ENCODE peak calls at places on chromosomes 12 and 14, in seven cellular contexts. Y is activated naive CD8-positive, alpha-beta T cell treated with anti-CD3 and anti-CD28 coated beads, Interleukin-2, amount 50 U/mL, for 16 hours; I is progenitor cell of endocrine pancreas; A is effector memory CD8-positive, alpha-beta T cell; M is KG1; P is fibroblast of the conjunctiva; K is effector CD4-positive, alpha-beta T cell. D is an unnamed sample.

GRCh38 chr12:1531654-1532366 is 62.6 kb downstream of the FBXL14 start:
- DNase-seq in Y (no peak), I (no peak), A (no peak), M (no peak), P (no peak), K (no peak), D (no peak)

GRCh38 chr14:92380131-92380530 is 57.2 kb downstream of the SLC24A4 start:
- DNase-seq in Y (no peak), I (no peak), A (no peak), M (no peak), P (no peak), K (no peak), D (no peak)

GRCh38 chr12:54026640-54027441 is 1.4 kb upstream of the HOXC6 start:
- DNase-seq in Y (no peak), I (no peak), A (no peak), M (no peak), P (no peak), K (no peak), D (no peak)

GRCh38 chr14:38721822-38722431 is 381.1 kb downstream of the SEC23A start:
- DNase-seq in Y (no peak), I (peak; percentile 23), A (no peak), M (peak; percentile 31), P (peak; percentile 6), K (no peak), D (peak; percentile 38)

GRCh38 chr14:83885748-83886382 is 1644.1 kb upstream of the FLRT2 start:
- DNase-seq in Y (no peak), I (no peak), A (no peak), M (no peak), P (no peak), K (no peak), D (no peak)

GRCh38 chr12:2891240-2892053 is 756 bp downstream of the TULP3 start:
- DNase-seq in Y (no peak), I (peak; percentile 52), A (no peak), M (no peak), P (peak; percentile 58), K (peak; percentile 20), D (peak; percentile 22)

GRCh38 chr14:22991852-22992251 is 9.5 kb upstream of the AJUBA start:
- DNase-seq in Y (no peak), I (no peak), A (no peak), M (no peak), P (no peak), K (no peak), D (no peak)

GRCh38 chr12:20815573-20815972 is 5.1 kb downstream of the SLCO1B3 start:
- DNase-seq in Y (no peak), I (no peak), A (no peak), M (no peak), P (no peak), K (no peak), D (no peak)

GRCh38 chr12:98998697-98999299 is 353.7 kb downstream of the APAF1 start:
- DNase-seq in Y (no peak), I (no peak), A (no peak), M (no peak), P (peak; percentile 20), K (no peak), D (peak; percentile 54)

GRCh38 chr14:52013984-52014600 is 24.7 kb downstream of the RTRAF start:
- DNase-seq in Y (no peak), I (peak; percentile 17), A (no peak), M (no peak), P (no peak), K (no peak), D (no peak)

GRCh38 chr14:42269234-42269633 is 662.6 kb downstream of the LRFN5 start:
- DNase-seq in Y (no peak), I (no peak), A (no peak), M (no peak), P (no peak), K (no peak), D (no peak)

GRCh38 chr12:111359231-111359913 is 9.5 kb downstream of the PHETA1 start:
- DNase-seq in Y (no peak), I (no peak), A (no peak), M (no peak), P (no peak), K (no peak), D (no peak)

GRCh38 chr12:57614948-57615500 is 3.8 kb downstream of the ARHGEF25 start:
- DNase-seq in Y (no peak), I (no peak), A (no peak), M (no peak), P (no peak), K (no peak), D (no peak)

GRCh38 chr12:39620664-39621658 is 1.4 kb upstream of the ABCD2 start:
- DNase-seq in Y (peak; percentile 29), I (no peak), A (no peak), M (no peak), P (no peak), K (peak; percentile 14), D (peak; percentile 19)

GRCh38 chr12:74624206-74624605 is 86.6 kb downstream of the ATXN7L3B start:
- DNase-seq in Y (no peak), I (no peak), A (no peak), M (no peak), P (no peak), K (no peak), D (no peak)

GRCh38 chr12:116599285-116600122 is 40.3 kb downstream of the MAP1LC3B2 start:
- DNase-seq in Y (no peak), I (peak; percentile 67), A (peak; percentile 29), M (no peak), P (peak; percentile 78), K (peak; percentile 43), D (peak; percentile 44)